ENCODE peak calls at places on chromosomes 11 and 22, in eight cellular contexts. E is foreskin keratinocyte; A is esophagus muscularis mucosa; M is HTR-8/SVneo; R is left colon; T is stimulated activated CD8-positive, alpha-beta memory T cell treated with anti-CD3 and anti-CD28 coated beads, Interleukin-7, amount 100 ng/mL, for 1 hour; L is mammary epithelial cell; U is foreskin fibroblast. W is an unnamed sample.

GRCh38 chr22:17566776-17567175 is 3.5 kb downstream of the SLC25A18 start:
- DNase-seq in L (no peak), E (no peak), U (no peak), M (no peak), T (no peak), R (no peak), A (no peak), W (no peak)

GRCh38 chr11:79113099-79113498 is 327.7 kb downstream of the TENM4 start:
- DNase-seq in T (no peak), A (no peak), L (no peak), R (no peak), E (no peak), U (no peak), M (no peak), W (no peak)

GRCh38 chr11:2586091-2586792 is 113.6 kb downstream of the KCNQ1OT1 start:
- DNase-seq in T (no peak), E (no peak), A (peak), U (no peak), M (no peak), R (peak), L (no peak), W (no peak)

GRCh38 chr22:19821523-19822300 is 33.0 kb downstream of the GNB1L start:
- DNase-seq in M (no peak), L (no peak), A (no peak), U (no peak), T (no peak), R (no peak), E (no peak), W (no peak)

GRCh38 chr22:50699754-50700386 is 27.2 kb downstream of the SHANK3 start:
- DNase-seq in R (no peak), E (no peak), M (no peak), L (no peak), T (no peak), A (no peak), U (no peak), W (peak)

GRCh38 chr22:19998991-19999820 is 17.4 kb downstream of the ARVCF start:
- DNase-seq in L (no peak), M (no peak), R (no peak), U (no peak), A (no peak), E (no peak), T (no peak), W (no peak)

GRCh38 chr11:67999201-67999629 is 4.7 kb downstream of the UNC93B1 start:
- DNase-seq in L (no peak), A (no peak), R (no peak), E (no peak), U (no peak), T (no peak), M (no peak), W (peak)

GRCh38 chr22:46463435-46464227 is 73.8 kb downstream of the CELSR1 start:
- DNase-seq in R (no peak), L (no peak), A (no peak), T (no peak), U (no peak), E (no peak), M (no peak), W (no peak)

GRCh38 chr11:6431861-6432260 is 8.9 kb downstream of the HPX start:
- DNase-seq in T (no peak), R (no peak), A (no peak), E (peak), U (peak), L (peak), M (peak), W (no peak)

GRCh38 chr11:4072668-4073285 is 21.8 kb upstream of the RRM1 start:
- DNase-seq in M (peak), U (peak), R (no peak), A (no peak), L (peak), T (peak), E (no peak), W (peak)

GRCh38 chr22:40312050-40312449 is 34.2 kb upstream of the ADSL start:
- DNase-seq in E (no peak), L (no peak), M (no peak), T (no peak), U (no peak), R (no peak), A (no peak), W (no peak)

GRCh38 chr22:44363214-44363979 is 50.6 kb upstream of the SHISAL1 start:
- DNase-seq in R (peak), L (peak), E (peak), T (no peak), M (peak), U (peak), A (no peak), W (no peak)

GRCh38 chr11:126124284-126124683 is 61.6 kb upstream of the CDON start:
- DNase-seq in A (no peak), M (no peak), U (no peak), E (no peak), R (no peak), T (no peak), L (no peak), W (no peak)

GRCh38 chr11:35483131-35483800 is 42.1 kb downstream of the PAMR1 start:
- DNase-seq in U (peak), L (no peak), A (no peak), R (no peak), T (no peak), M (no peak), E (no peak), W (no peak)

GRCh38 chr11:80320226-80320625 is 879.4 kb upstream of the TENM4 start:
- DNase-seq in E (no peak), A (no peak), R (no peak), M (no peak), U (no peak), L (no peak), T (no peak), W (no peak)

W was measured in SK-N-DZ.